ENCODE peak calls at places on chromosomes 12 and 14, in nine cellular contexts. One of them, this sample, is unnamed.

GRCh38 chr14:68716698-68717097 is 76.2 kb downstream of the ZFP36L1 start:
- DNase-seq in HFFc6: no peak
- DNase-seq in omental fat pad: no peak
- DNase-seq in fibroblast of mammary gland: no peak
- DNase-seq in cardiac muscle cell: no peak
- DNase-seq in astrocyte of the cerebellum: no peak
- DNase-seq in A549: no peak
- DNase-seq in WTC11: no peak
- DNase-seq in upper lobe of left lung: no peak
- DNase-seq in this sample: no peak

GRCh38 chr14:94048676-94049624 is 22.8 kb downstream of the OTUB2 start:
- DNase-seq in omental fat pad: no peak
- DNase-seq in cardiac muscle cell: no peak
- DNase-seq in upper lobe of left lung: no peak
- DNase-seq in WTC11: no peak
- DNase-seq in A549: no peak
- DNase-seq in HFFc6: no peak
- DNase-seq in fibroblast of mammary gland: no peak
- DNase-seq in astrocyte of the cerebellum: no peak
- DNase-seq in this sample: no peak

GRCh38 chr12:108172033-108172432 is 42.9 kb downstream of the WSCD2 start:
- DNase-seq in fibroblast of mammary gland: no peak
- DNase-seq in HFFc6: no peak
- DNase-seq in astrocyte of the cerebellum: no peak
- DNase-seq in upper lobe of left lung: no peak
- DNase-seq in omental fat pad: no peak
- DNase-seq in cardiac muscle cell: no peak
- DNase-seq in WTC11: no peak
- DNase-seq in A549: no peak
- DNase-seq in this sample: no peak

GRCh38 chr12:16175893-16176292 is 101.6 kb downstream of the SLC15A5 start:
- DNase-seq in astrocyte of the cerebellum: no peak
- DNase-seq in cardiac muscle cell: peak
- DNase-seq in HFFc6: no peak
- DNase-seq in omental fat pad: no peak
- DNase-seq in A549: no peak
- DNase-seq in WTC11: no peak
- DNase-seq in upper lobe of left lung: no peak
- DNase-seq in fibroblast of mammary gland: peak
- DNase-seq in this sample: no peak

GRCh38 chr14:92719890-92720323 is 28.5 kb downstream of the LGMN start:
- DNase-seq in HFFc6: peak
- DNase-seq in astrocyte of the cerebellum: no peak
- DNase-seq in upper lobe of left lung: no peak
- DNase-seq in A549: no peak
- DNase-seq in cardiac muscle cell: no peak
- DNase-seq in omental fat pad: no peak
- DNase-seq in fibroblast of mammary gland: peak
- DNase-seq in WTC11: no peak
- DNase-seq in this sample: peak

GRCh38 chr12:49893753-49894752 is 9.6 kb downstream of the FAIM2 start:
- DNase-seq in cardiac muscle cell: peak
- DNase-seq in omental fat pad: no peak
- DNase-seq in upper lobe of left lung: no peak
- DNase-seq in WTC11: no peak
- DNase-seq in fibroblast of mammary gland: peak
- DNase-seq in A549: peak
- DNase-seq in astrocyte of the cerebellum: no peak
- DNase-seq in HFFc6: no peak
- DNase-seq in this sample: peak

GRCh38 chr14:80798878-80799277 is 142.7 kb downstream of the CEP128 start:
- DNase-seq in fibroblast of mammary gland: no peak
- DNase-seq in WTC11: no peak
- DNase-seq in omental fat pad: no peak
- DNase-seq in cardiac muscle cell: no peak
- DNase-seq in astrocyte of the cerebellum: no peak
- DNase-seq in A549: no peak
- DNase-seq in upper lobe of left lung: no peak
- DNase-seq in HFFc6: no peak
- DNase-seq in this sample: no peak

GRCh38 chr12:92506460-92506859 is 196.3 kb upstream of the PLEKHG7 start:
- DNase-seq in A549: no peak
- DNase-seq in HFFc6: no peak
- DNase-seq in upper lobe of left lung: no peak
- DNase-seq in WTC11: no peak
- DNase-seq in fibroblast of mammary gland: peak
- DNase-seq in astrocyte of the cerebellum: no peak
- DNase-seq in omental fat pad: no peak
- DNase-seq in cardiac muscle cell: no peak
- DNase-seq in this sample: no peak

GRCh38 chr12:106147956-106148355 is 9.2 kb upstream of the NUAK1 start:
- DNase-seq in fibroblast of mammary gland: no peak
- DNase-seq in astrocyte of the cerebellum: no peak
- DNase-seq in upper lobe of left lung: peak
- DNase-seq in cardiac muscle cell: no peak
- DNase-seq in HFFc6: no peak
- DNase-seq in A549: no peak
- DNase-seq in omental fat pad: no peak
- DNase-seq in WTC11: no peak
- DNase-seq in this sample: no peak

GRCh38 chr12:66048843-66049537 is 81.6 kb downstream of the LLPH start:
- DNase-seq in fibroblast of mammary gland: peak
- DNase-seq in astrocyte of the cerebellum: no peak
- DNase-seq in HFFc6: no peak
- DNase-seq in upper lobe of left lung: no peak
- DNase-seq in A549: no peak
- DNase-seq in omental fat pad: no peak
- DNase-seq in cardiac muscle cell: peak
- DNase-seq in WTC11: no peak
- DNase-seq in this sample: peak
- TF ChIP-seq CTCF in fibroblast of mammary gland: no peak
- TF ChIP-seq CTCF in astrocyte of the cerebellum: no peak
- TF ChIP-seq CTCF in HFFc6: no peak
- TF ChIP-seq CTCF in upper lobe of left lung: no peak
- TF ChIP-seq CTCF in A549: no peak
- TF ChIP-seq CTCF in omental fat pad: no peak
- TF ChIP-seq CTCF in cardiac muscle cell: no peak
- TF ChIP-seq CTCF in WTC11: no peak
- TF ChIP-seq CTCF in this sample: no peak

GRCh38 chr12:68268971-68269370 is 15.6 kb upstream of the IL22 start:
- DNase-seq in fibroblast of mammary gland: no peak
- DNase-seq in astrocyte of the cerebellum: no peak
- DNase-seq in cardiac muscle cell: no peak
- DNase-seq in upper lobe of left lung: no peak
- DNase-seq in A549: no peak
- DNase-seq in omental fat pad: no peak
- DNase-seq in HFFc6: no peak
- DNase-seq in WTC11: no peak
- DNase-seq in this sample: no peak
- TF ChIP-seq CTCF in fibroblast of mammary gland: no peak
- TF ChIP-seq CTCF in astrocyte of the cerebellum: no peak
- TF ChIP-seq CTCF in cardiac muscle cell: no peak
- TF ChIP-seq CTCF in upper lobe of left lung: no peak
- TF ChIP-seq CTCF in A549: no peak
- TF ChIP-seq CTCF in omental fat pad: no peak
- TF ChIP-seq CTCF in HFFc6: no peak
- TF ChIP-seq CTCF in WTC11: no peak
- TF ChIP-seq CTCF in this sample: no peak

DNA sequence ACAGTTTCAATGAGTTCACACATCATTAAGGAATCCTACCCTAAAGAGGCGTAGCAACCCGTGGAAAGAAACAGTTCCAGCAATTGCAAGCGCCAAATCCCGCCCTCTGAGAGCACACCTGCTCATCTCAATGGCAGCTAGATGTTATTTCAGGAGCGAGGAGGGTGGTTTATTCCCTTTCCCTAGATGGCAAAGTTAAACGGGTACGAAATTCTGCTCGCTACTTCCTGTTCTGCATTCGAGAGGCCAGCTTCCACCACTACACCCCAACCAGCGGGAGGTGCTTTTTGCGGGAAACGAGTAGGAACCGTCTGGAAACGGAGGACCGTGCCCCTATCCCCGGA is 561 bp downstream of the VPS29 start:
- DNase-seq in astrocyte of the cerebellum: peak
- DNase-seq in A549: peak
- DNase-seq in fibroblast of mammary gland: peak
- DNase-seq in WTC11: no peak
- DNase-seq in HFFc6: peak
- DNase-seq in cardiac muscle cell: peak
- DNase-seq in omental fat pad: no peak
- DNase-seq in upper lobe of left lung: no peak
- DNase-seq in this sample: peak
- TF ChIP-seq CTCF in astrocyte of the cerebellum: no peak
- TF ChIP-seq CTCF in A549: no peak
- TF ChIP-seq CTCF in fibroblast of mammary gland: no peak
- TF ChIP-seq CTCF in WTC11: no peak
- TF ChIP-seq CTCF in HFFc6: peak
- TF ChIP-seq CTCF in cardiac muscle cell: no peak
- TF ChIP-seq CTCF in omental fat pad: no peak
- TF ChIP-seq CTCF in upper lobe of left lung: no peak
- TF ChIP-seq CTCF in this sample: no peak

GRCh38 chr12:25130741-25131188 is 64.2 kb downstream of the DNAI7 start:
- DNase-seq in omental fat pad: no peak
- DNase-seq in astrocyte of the cerebellum: peak
- DNase-seq in A549: peak
- DNase-seq in cardiac muscle cell: peak
- DNase-seq in fibroblast of mammary gland: peak
- DNase-seq in WTC11: no peak
- DNase-seq in HFFc6: peak
- DNase-seq in upper lobe of left lung: no peak
- DNase-seq in this sample: peak
- TF ChIP-seq CTCF in omental fat pad: no peak
- TF ChIP-seq CTCF in astrocyte of the cerebellum: peak
- TF ChIP-seq CTCF in A549: peak
- TF ChIP-seq CTCF in cardiac muscle cell: peak
- TF ChIP-seq CTCF in fibroblast of mammary gland: peak
- TF ChIP-seq CTCF in WTC11: peak
- TF ChIP-seq CTCF in HFFc6: peak
- TF ChIP-seq CTCF in upper lobe of left lung: peak
- TF ChIP-seq CTCF in this sample: peak

GRCh38 chr12:114656906-114657596 is 26.9 kb downstream of the TBX3 start:
- DNase-seq in fibroblast of mammary gland: no peak
- DNase-seq in cardiac muscle cell: no peak
- DNase-seq in upper lobe of left lung: no peak
- DNase-seq in A549: no peak
- DNase-seq in HFFc6: no peak
- DNase-seq in WTC11: no peak
- DNase-seq in astrocyte of the cerebellum: no peak
- DNase-seq in omental fat pad: no peak
- DNase-seq in this sample: no peak

GRCh38 chr12:114657597-114657920 is 26.4 kb downstream of the TBX3 start:
- DNase-seq in cardiac muscle cell: no peak
- DNase-seq in A549: no peak
- DNase-seq in fibroblast of mammary gland: no peak
- DNase-seq in astrocyte of the cerebellum: no peak
- DNase-seq in WTC11: no peak
- DNase-seq in upper lobe of left lung: no peak
- DNase-seq in HFFc6: no peak
- DNase-seq in omental fat pad: no peak
- DNase-seq in this sample: no peak

GRCh38 chr12:114658002-114658441 is 26.0 kb downstream of the TBX3 start:
- DNase-seq in WTC11: no peak
- DNase-seq in fibroblast of mammary gland: no peak
- DNase-seq in omental fat pad: no peak
- DNase-seq in HFFc6: no peak
- DNase-seq in A549: no peak
- DNase-seq in cardiac muscle cell: no peak
- DNase-seq in upper lobe of left lung: no peak
- DNase-seq in astrocyte of the cerebellum: no peak
- DNase-seq in this sample: no peak

GRCh38 chr12:114661245-114661644 is 22.7 kb downstream of the TBX3 start:
- DNase-seq in HFFc6: peak
- DNase-seq in WTC11: no peak
- DNase-seq in cardiac muscle cell: no peak
- DNase-seq in omental fat pad: no peak
- DNase-seq in fibroblast of mammary gland: peak
- DNase-seq in A549: no peak
- DNase-seq in astrocyte of the cerebellum: no peak
- DNase-seq in upper lobe of left lung: no peak
- DNase-seq in this sample: no peak

DNA sequence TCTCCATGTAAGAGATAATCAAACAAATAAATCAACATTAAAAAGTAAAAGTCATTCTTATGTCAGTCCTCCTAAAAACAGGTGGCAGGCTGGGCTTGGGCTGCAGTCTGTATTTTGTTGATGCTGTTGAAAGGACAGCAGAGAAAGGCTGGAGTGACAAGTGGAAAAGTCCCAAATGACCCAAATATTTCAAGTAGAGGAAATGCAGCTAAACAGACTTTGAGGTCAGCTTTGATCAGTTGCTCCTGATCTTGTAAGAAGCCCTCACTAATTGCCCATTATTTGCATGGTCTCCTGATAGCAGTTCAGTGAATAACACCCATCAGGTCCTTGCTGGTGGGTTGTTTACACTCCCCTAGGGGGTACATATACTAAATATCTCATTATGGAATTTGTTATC is 24.9 kb downstream of the TBX3 start:
- DNase-seq in omental fat pad: no peak
- DNase-seq in cardiac muscle cell: no peak
- DNase-seq in WTC11: no peak
- DNase-seq in upper lobe of left lung: no peak
- DNase-seq in astrocyte of the cerebellum: no peak
- DNase-seq in fibroblast of mammary gland: no peak
- DNase-seq in A549: no peak
- DNase-seq in HFFc6: no peak
- DNase-seq in this sample: no peak
- TF ChIP-seq CTCF in omental fat pad: no peak
- TF ChIP-seq CTCF in cardiac muscle cell: no peak
- TF ChIP-seq CTCF in WTC11: no peak
- TF ChIP-seq CTCF in upper lobe of left lung: no peak
- TF ChIP-seq CTCF in astrocyte of the cerebellum: no peak
- TF ChIP-seq CTCF in fibroblast of mammary gland: no peak
- TF ChIP-seq CTCF in A549: no peak
- TF ChIP-seq CTCF in HFFc6: no peak
- TF ChIP-seq CTCF in this sample: no peak

GRCh38 chr14:81931828-81932227 is 398.2 kb upstream of the SEL1L start:
- DNase-seq in cardiac muscle cell: no peak
- DNase-seq in astrocyte of the cerebellum: no peak
- DNase-seq in fibroblast of mammary gland: no peak
- DNase-seq in omental fat pad: no peak
- DNase-seq in HFFc6: no peak
- DNase-seq in WTC11: no peak
- DNase-seq in A549: no peak
- DNase-seq in upper lobe of left lung: no peak
- DNase-seq in this sample: no peak

GRCh38 chr14:81927069-81927468 is 393.4 kb upstream of the SEL1L start:
- DNase-seq in A549: no peak
- DNase-seq in WTC11: no peak
- DNase-seq in HFFc6: no peak
- DNase-seq in upper lobe of left lung: no peak
- DNase-seq in fibroblast of mammary gland: no peak
- DNase-seq in astrocyte of the cerebellum: no peak
- DNase-seq in cardiac muscle cell: peak
- DNase-seq in omental fat pad: no peak
- DNase-seq in this sample: no peak
- TF ChIP-seq CTCF in A549: no peak
- TF ChIP-seq CTCF in WTC11: no peak
- TF ChIP-seq CTCF in HFFc6: no peak
- TF ChIP-seq CTCF in upper lobe of left lung: no peak
- TF ChIP-seq CTCF in fibroblast of mammary gland: no peak
- TF ChIP-seq CTCF in astrocyte of the cerebellum: no peak
- TF ChIP-seq CTCF in cardiac muscle cell: peak
- TF ChIP-seq CTCF in omental fat pad: no peak
- TF ChIP-seq CTCF in this sample: no peak